ENCODE peak calls at places on chromosomes 5 and 9, in six cellular contexts. Q is BJ; R is neural progenitor cell; W is CD8-positive, alpha-beta T cell; X is AG04450; K is ovary. D is an unnamed sample.

GRCh38 chr5:173302546-173303155 is 25.6 kb downstream of the STC2 start:
- DNase-seq in Q (no peak), R (peak), W (no peak), X (no peak), K (no peak), D (no peak)

GRCh38 chr5:60477849-60478248 is 222.1 kb downstream of the DEPDC1B start:
- DNase-seq in Q (no peak), R (no peak), W (no peak), X (no peak), K (no peak), D (no peak)

GRCh38 chr5:34552129-34552528 is 104.0 kb upstream of the RAI14 start:
- DNase-seq in Q (no peak), R (no peak), W (no peak), X (no peak), K (no peak), D (no peak)

GRCh38 chr5:58188287-58188651 is 271.6 kb downstream of the PLK2 start:
- DNase-seq in Q (peak), R (peak), W (no peak), X (peak), K (no peak), D (no peak)

GRCh38 chr9:5587024-5587423 is 41.9 kb upstream of the RIC1 start:
- DNase-seq in Q (no peak), R (no peak), W (no peak), X (peak), K (no peak), D (no peak)

GRCh38 chr9:80061096-80061495 is 489.3 kb downstream of the TLE4 start:
- DNase-seq in Q (no peak), R (no peak), W (no peak), X (no peak), K (no peak), D (no peak)

GRCh38 chr5:150751096-150751891 is 7.5 kb downstream of the DCTN4 start:
- DNase-seq in Q (no peak), R (no peak), W (no peak), X (no peak), K (no peak), D (no peak)

GRCh38 chr9:98117984-98118639 is 910 bp downstream of the TRIM14 start:
- DNase-seq in Q (no peak), R (peak), W (no peak), X (no peak), K (no peak), D (no peak)

GRCh38 chr5:33206962-33207506 is 233.7 kb upstream of the TARS1 start:
- DNase-seq in Q (no peak), R (no peak), W (no peak), X (no peak), K (no peak), D (no peak)

GRCh38 chr9:122333169-122333808 is 37.5 kb upstream of the PTGS1 start:
- DNase-seq in Q (no peak), R (no peak), W (no peak), X (no peak), K (no peak), D (no peak)

GRCh38 chr9:105693435-105694275 is 686 bp upstream of the TMEM38B start:
- DNase-seq in Q (no peak), R (peak), W (no peak), X (no peak), K (no peak), D (no peak)

GRCh38 chr9:27162045-27162444 is 53.0 kb downstream of the TEK start:
- DNase-seq in Q (peak), R (no peak), W (no peak), X (peak), K (no peak), D (no peak)

GRCh38 chr9:33946779-33947535 is 101.7 kb downstream of the UBAP2 start:
- DNase-seq in Q (peak), R (no peak), W (no peak), X (peak), K (no peak), D (no peak)

GRCh38 chr5:33936381-33937016 is at the start of gene RXFP3:
- DNase-seq in Q (no peak), R (no peak), W (no peak), X (no peak), K (no peak), D (no peak)

GRCh38 chr5:181259974-181260719 is 796 bp downstream of the TRIM52 start:
- DNase-seq in Q (no peak), R (no peak), W (no peak), X (no peak), K (no peak), D (no peak)

GRCh38 chr5:39194466-39195136 is 24.8 kb downstream of the FYB1 start:
- DNase-seq in Q (peak), R (no peak), W (no peak), X (peak), K (no peak), D (no peak)

GRCh38 chr9:4769321-4770080 is 23.2 kb upstream of the RCL1 start:
- DNase-seq in Q (no peak), R (no peak), W (no peak), X (no peak), K (no peak), D (no peak)

GRCh38 chr5:9516591-9516990 is 29.3 kb downstream of the SEMA5A start:
- DNase-seq in Q (no peak), R (peak), W (no peak), X (no peak), K (no peak), D (no peak)

GRCh38 chr5:4994994-4995393 is 145.1 kb upstream of the ADAMTS16 start:
- DNase-seq in Q (peak), R (no peak), W (no peak), X (no peak), K (no peak), D (no peak)

GRCh38 chr9:95494022-95494415 is 22.8 kb downstream of the PTCH1 start:
- DNase-seq in Q (no peak), R (no peak), W (no peak), X (no peak), K (no peak), D (no peak)

GRCh38 chr9:94612071-94612470 is 18.4 kb upstream of the FBP2 start:
- DNase-seq in Q (no peak), R (no peak), W (no peak), X (no peak), K (no peak), D (no peak)

GRCh38 chr5:165508861-165509260 is 2003.4 kb downstream of the MAT2B start:
- DNase-seq in Q (no peak), R (no peak), W (no peak), X (no peak), K (no peak), D (no peak)
- TF ChIP-seq CTCF in Q (no peak), R (no peak), W (no peak), X (no peak), K (no peak), D (no peak)

DNA sequence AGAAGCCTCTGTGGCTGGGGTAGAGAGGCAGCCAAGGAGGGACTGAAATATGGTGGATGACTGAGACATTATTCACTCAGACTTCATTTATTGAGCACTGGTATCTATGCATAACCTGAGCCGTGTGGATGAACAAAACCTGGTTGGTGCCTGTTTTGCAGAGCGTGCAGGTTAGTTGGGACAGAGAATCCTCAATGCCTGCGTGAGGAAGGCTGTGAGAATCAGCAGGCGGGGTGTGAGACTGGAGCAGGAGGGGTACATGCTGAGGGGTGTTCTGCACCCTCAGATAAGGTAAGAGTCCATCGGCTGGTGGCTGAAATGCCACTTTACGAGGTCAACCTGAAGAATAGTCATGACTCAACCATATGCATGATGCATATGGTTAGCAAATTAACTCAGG is 271.6 kb downstream of the MED10 start:
- DNase-seq in Q (no peak), R (no peak), W (no peak), X (no peak), K (no peak), D (no peak)
- TF ChIP-seq CTCF in Q (no peak), R (no peak), W (no peak), X (no peak), K (no peak), D (no peak)

GRCh38 chr9:37511006-37511714 is 25.4 kb downstream of the POLR1E start:
- DNase-seq in Q (no peak), R (peak), W (no peak), X (no peak), K (no peak), D (no peak)
- TF ChIP-seq CTCF in Q (peak), R (peak), W (no peak), X (peak), K (no peak), D (no peak)

GRCh38 chr9:85899388-85899787 is 41.6 kb upstream of the NAA35 start:
- DNase-seq in Q (no peak), R (no peak), W (no peak), X (no peak), K (no peak), D (no peak)

GRCh38 chr9:85895685-85896084 is 45.3 kb upstream of the NAA35 start:
- DNase-seq in Q (no peak), R (no peak), W (no peak), X (no peak), K (no peak), D (no peak)

GRCh38 chr9:85898288-85898802 is 42.6 kb upstream of the NAA35 start:
- DNase-seq in Q (no peak), R (no peak), W (no peak), X (no peak), K (no peak), D (no peak)

GRCh38 chr9:85897853-85898252 is 43.1 kb upstream of the NAA35 start:
- DNase-seq in Q (no peak), R (no peak), W (no peak), X (no peak), K (no peak), D (no peak)

GRCh38 chr9:85900504-85901201 is 40.3 kb upstream of the NAA35 start:
- DNase-seq in Q (no peak), R (peak), W (no peak), X (peak), K (no peak), D (no peak)
- TF ChIP-seq CTCF in Q (peak), R (peak), W (peak), X (peak), K (no peak), D (no peak)

GRCh38 chr9:87884578-87885459 is 2.1 kb downstream of the SPATA31E1 start:
- DNase-seq in Q (no peak), R (no peak), W (no peak), X (no peak), K (no peak), D (no peak)

GRCh38 chr9:87885484-87886189 is 3.0 kb downstream of the SPATA31E1 start:
- DNase-seq in Q (no peak), R (no peak), W (no peak), X (no peak), K (no peak), D (no peak)

GRCh38 chr9:87882627-87883026 is at the start of gene SPATA31E1:
- DNase-seq in Q (no peak), R (peak), W (no peak), X (no peak), K (no peak), D (no peak)

GRCh38 chr9:87883274-87883673 is 597 bp downstream of the SPATA31E1 start:
- DNase-seq in Q (no peak), R (no peak), W (no peak), X (no peak), K (no peak), D (no peak)

GRCh38 chr9:87883990-87884389 is 1.3 kb downstream of the SPATA31E1 start:
- DNase-seq in Q (no peak), R (peak), W (no peak), X (no peak), K (no peak), D (no peak)
- TF ChIP-seq CTCF in Q (peak), R (peak), W (no peak), X (no peak), K (no peak), D (no peak)

GRCh38 chr9:126607731-126608130 is 6.0 kb upstream of the LMX1B start:
- DNase-seq in Q (no peak), R (no peak), W (no peak), X (no peak), K (no peak), D (no peak)

GRCh38 chr9:126605792-126606482 is 7.8 kb upstream of the LMX1B start:
- DNase-seq in Q (no peak), R (no peak), W (no peak), X (no peak), K (no peak), D (no peak)

GRCh38 chr9:126608551-126608950 is 5.2 kb upstream of the LMX1B start:
- DNase-seq in Q (no peak), R (no peak), W (no peak), X (no peak), K (no peak), D (no peak)

GRCh38 chr9:126606483-126606870 is 7.3 kb upstream of the LMX1B start:
- DNase-seq in Q (no peak), R (no peak), W (no peak), X (no peak), K (no peak), D (no peak)

GRCh38 chr9:126607086-126607485 is 6.6 kb upstream of the LMX1B start:
- DNase-seq in Q (no peak), R (no peak), W (no peak), X (no peak), K (no peak), D (no peak)
- TF ChIP-seq CTCF in Q (no peak), R (no peak), W (no peak), X (no peak), K (no peak), D (no peak)

GRCh38 chr9:36913393-36914211 is 120.5 kb downstream of the PAX5 start:
- DNase-seq in Q (no peak), R (no peak), W (no peak), X (no peak), K (no peak), D (no peak)
- TF ChIP-seq CTCF in Q (peak), R (peak), W (no peak), X (no peak), K (no peak), D (no peak)